ENCODE peak calls at places on chromosomes 3 and 15, in ten cellular contexts. I, D, F, K, R, E, W, N, G and Y are unnamed samples. For H3K4me1, the result is how much of the 10 kb centered on the place peaks cover.

GRCh38 chr15:59549339-59549807 is 62.2 kb upstream of the GCNT3 start:
- DNase-seq in W (no peak), I (no peak), N (no peak), G (no peak), K (no peak), E (no peak), F (no peak), R (no peak), D (peak), Y (no peak)

GRCh38 chr3:137121704-137122314 is 164.0 kb downstream of the IL20RB start:
- DNase-seq in R (no peak), I (no peak), W (no peak), N (no peak), K (no peak), D (peak), E (peak), F (peak), G (no peak), Y (no peak)

GRCh38 chr15:91622676-91623342 is 230.7 kb upstream of the SLCO3A1 start:
- DNase-seq in N (no peak), I (no peak), E (no peak), F (no peak), D (peak), K (no peak), W (no peak), G (no peak), R (no peak), Y (no peak)

GRCh38 chr15:62426387-62426956 is 261.4 kb upstream of the C2CD4B start:
- DNase-seq in G (no peak), F (no peak), I (no peak), R (no peak), N (peak), E (no peak), D (peak), K (peak), W (no peak), Y (no peak)

GRCh38 chr3:138862924-138863775 is 28.4 kb upstream of the PIK3CB start:
- DNase-seq in W (peak), E (peak), N (no peak), R (no peak), G (no peak), K (no peak), D (peak), F (no peak), I (peak), Y (no peak)

GRCh38 chr15:97648728-97649127 is 311.8 kb upstream of the ARRDC4 start:
- DNase-seq in D (no peak), K (no peak), G (no peak), W (no peak), E (no peak), N (no peak), R (no peak), F (no peak), I (no peak), Y (no peak)

GRCh38 chr3:134796313-134797079 is 1.4 kb downstream of the EPHB1 start:
- DNase-seq in W (no peak), G (no peak), D (peak), N (no peak), E (peak), F (no peak), K (no peak), I (peak), R (peak), Y (no peak)

GRCh38 chr3:197027896-197028710 is 1.5 kb downstream of the MELTF start:
- DNase-seq in W (no peak), F (no peak), I (peak), R (no peak), D (no peak), G (no peak), N (no peak), K (peak), E (no peak), Y (no peak)

GRCh38 chr3:32640939-32641725 is 43.9 kb upstream of the CNOT10 start:
- DNase-seq in I (peak), K (no peak), E (no peak), N (no peak), G (no peak), D (peak), F (no peak), W (no peak), R (no peak), Y (no peak)

GRCh38 chr15:67025719-67026118 is 39.7 kb upstream of the SMAD3 start:
- DNase-seq in I (peak), F (peak), D (no peak), R (peak), E (peak), N (no peak), W (no peak), K (peak), G (no peak), Y (peak)

GRCh38 chr3:24521306-24522154 is 26.9 kb upstream of the THRB start:
- DNase-seq in E (peak), G (no peak), F (peak), D (peak), R (peak), N (peak), W (peak), K (peak), I (peak), Y (peak)

GRCh38 chr15:53414167-53414566 is 345.3 kb downstream of the WDR72 start:
- DNase-seq in G (no peak), D (no peak), R (no peak), W (no peak), K (no peak), E (no peak), N (no peak), I (no peak), F (no peak), Y (no peak)

GRCh38 chr3:71545330-71545729 is 38.2 kb downstream of the FOXP1 start:
- DNase-seq in F (no peak), N (no peak), W (no peak), E (no peak), D (no peak), K (no peak), G (no peak), R (no peak), I (no peak), Y (no peak)

GRCh38 chr3:20140881-20141280 is 45.1 kb downstream of the SGO1 start:
- DNase-seq in D (no peak), K (no peak), W (no peak), N (no peak), I (no peak), E (no peak), F (no peak), R (no peak), G (no peak), Y (no peak)

GRCh38 chr3:160278210-160278609 is 53.0 kb downstream of the C3orf80 start:
- DNase-seq in K (no peak), E (no peak), I (no peak), W (no peak), D (peak), N (no peak), F (no peak), R (no peak), G (no peak), Y (no peak)

GRCh38 chr15:101390060-101390459 is 95.0 kb upstream of the SNRPA1 start:
- DNase-seq in W (no peak), I (no peak), R (peak), K (no peak), G (no peak), F (no peak), D (no peak), E (no peak), N (peak), Y (no peak)

GRCh38 chr3:89859738-89860137 is 752.3 kb downstream of the EPHA3 start:
- DNase-seq in W (no peak), D (no peak), F (no peak), E (no peak), K (no peak), R (no peak), G (no peak), N (no peak), I (no peak), Y (no peak)

GRCh38 chr15:96327155-96327741 is 3.3 kb upstream of the NR2F2 start:
- DNase-seq in F (peak), I (no peak), G (no peak), D (peak), R (no peak), K (no peak), E (peak), W (no peak), N (no peak), Y (no peak)

GRCh38 chr3:79767953-79768282 is at the start of gene ROBO1:
- DNase-seq in E (no peak), F (no peak), D (peak), K (no peak), R (no peak), I (no peak), N (no peak), G (no peak), W (no peak), Y (no peak)

GRCh38 chr3:101780661-101781060 is 1.6 kb downstream of the NXPE3 start:
- DNase-seq in I (no peak), N (no peak), D (peak), G (no peak), W (no peak), E (peak), K (no peak), R (no peak), F (no peak), Y (peak)

GRCh38 chr3:20336572-20336971 is 150.6 kb upstream of the SGO1 start:
- DNase-seq in E (no peak), K (no peak), R (no peak), F (no peak), G (no peak), D (no peak), N (no peak), W (no peak), I (no peak), Y (no peak)

GRCh38 chr15:66071621-66072295 is 181.8 kb downstream of the MEGF11 start:
- DNase-seq in D (no peak), E (no peak), R (no peak), N (no peak), G (no peak), F (no peak), W (no peak), K (no peak), I (no peak), Y (no peak)

GRCh38 chr15:42275780-42276395 is 2.7 kb upstream of the TMEM87A start:
- DNase-seq in F (no peak), E (peak), G (no peak), N (no peak), W (no peak), K (no peak), D (no peak), R (no peak), I (no peak), Y (no peak)

GRCh38 chr3:156511987-156512677 is 42.8 kb downstream of the SSR3 start:
- DNase-seq in W (no peak), G (no peak), E (no peak), I (no peak), D (no peak), R (no peak), F (no peak), K (no peak), N (no peak), Y (no peak)

GRCh38 chr3:77171026-77171425 is 131.1 kb downstream of the ROBO2 start:
- DNase-seq in N (no peak), R (no peak), K (no peak), D (no peak), I (no peak), E (no peak), W (no peak), F (no peak), G (no peak), Y (no peak)

GRCh38 chr3:9732753-9733115 is 1.2 kb downstream of the BRPF1 start:
- DNase-seq in W (no peak), N (no peak), G (no peak), D (no peak), I (no peak), E (no peak), F (no peak), K (no peak), R (no peak), Y (no peak)

GRCh38 chr3:190130037-190130436 is 9.3 kb upstream of the P3H2 start:
- DNase-seq in K (no peak), G (no peak), I (no peak), R (no peak), F (no peak), W (no peak), D (no peak), E (peak), N (no peak), Y (no peak)

GRCh38 chr3:86537171-86537570 is 453.8 kb downstream of the VGLL3 start:
- DNase-seq in G (no peak), K (no peak), R (no peak), F (no peak), W (no peak), I (no peak), D (peak), N (no peak), E (no peak), Y (no peak)

GRCh38 chr3:101995371-101996046 is 146.2 kb downstream of the NFKBIZ start:
- DNase-seq in N (no peak), G (no peak), K (no peak), I (no peak), W (no peak), E (no peak), F (no peak), D (no peak), R (no peak), Y (no peak)

GRCh38 chr15:86044981-86045380 is 34.7 kb upstream of the AGBL1 start:
- DNase-seq in W (no peak), F (no peak), D (peak), I (no peak), R (no peak), N (no peak), K (no peak), E (no peak), G (no peak), Y (no peak)

GRCh38 chr3:47781326-47781684 is 388 bp downstream of the SMARCC1 start:
- DNase-seq in F (peak), N (peak), G (peak), K (peak), D (peak), R (peak), I (peak), E (peak), W (peak), Y (no peak)

GRCh38 chr3:194861375-194861774 is 175.7 kb downstream of the FAM43A start:
- DNase-seq in R (no peak), F (no peak), W (no peak), G (no peak), I (no peak), N (no peak), D (no peak), K (no peak), E (no peak), Y (no peak)

GRCh38 chr15:39728844-39729243 is 53.8 kb downstream of the FSIP1 start:
- DNase-seq in I (no peak), R (no peak), F (no peak), W (no peak), D (no peak), K (no peak), G (no peak), E (peak), N (no peak), Y (no peak)

GRCh38 chr3:69665026-69665739 is 74.1 kb upstream of the MITF start:
- DNase-seq in F (no peak), K (no peak), N (no peak), E (peak), G (no peak), R (no peak), I (peak), W (peak), D (peak), Y (no peak)

GRCh38 chr3:147915057-147915456 is 505.9 kb downstream of the ZIC1 start:
- DNase-seq in F (no peak), N (no peak), W (no peak), R (no peak), K (no peak), E (no peak), I (no peak), D (no peak), G (no peak), Y (no peak)

GRCh38 chr3:66472313-66473134 is 28.3 kb downstream of the LRIG1 start:
- DNase-seq in N (no peak), D (no peak), R (no peak), K (no peak), I (no peak), E (peak), W (no peak), F (no peak), G (peak), Y (peak)
- H3K4me1 ChIP-seq in N (half or more), D (under half), R (half or more), K (under half), I (under half), E (under half), W (half or more), F (under half), G (under half), Y (half or more)

GRCh38 chr15:58179206-58179605 is 41.0 kb downstream of the AQP9 start:
- DNase-seq in R (no peak), W (no peak), G (no peak), K (no peak), F (no peak), E (peak), I (no peak), D (no peak), N (no peak), Y (no peak)

GRCh38 chr15:58185439-58185838 is 47.3 kb downstream of the AQP9 start:
- DNase-seq in E (peak), W (no peak), G (no peak), R (no peak), I (no peak), D (peak), K (no peak), N (no peak), F (no peak), Y (no peak)

GRCh38 chr15:58179741-58180381 is 41.7 kb downstream of the AQP9 start:
- DNase-seq in N (no peak), D (no peak), F (no peak), K (no peak), E (peak), W (no peak), I (no peak), R (no peak), G (no peak), Y (no peak)

GRCh38 chr15:58178668-58179067 is 40.5 kb downstream of the AQP9 start:
- DNase-seq in I (no peak), G (no peak), N (no peak), E (no peak), F (no peak), W (no peak), D (no peak), R (no peak), K (no peak), Y (no peak)

DNA sequence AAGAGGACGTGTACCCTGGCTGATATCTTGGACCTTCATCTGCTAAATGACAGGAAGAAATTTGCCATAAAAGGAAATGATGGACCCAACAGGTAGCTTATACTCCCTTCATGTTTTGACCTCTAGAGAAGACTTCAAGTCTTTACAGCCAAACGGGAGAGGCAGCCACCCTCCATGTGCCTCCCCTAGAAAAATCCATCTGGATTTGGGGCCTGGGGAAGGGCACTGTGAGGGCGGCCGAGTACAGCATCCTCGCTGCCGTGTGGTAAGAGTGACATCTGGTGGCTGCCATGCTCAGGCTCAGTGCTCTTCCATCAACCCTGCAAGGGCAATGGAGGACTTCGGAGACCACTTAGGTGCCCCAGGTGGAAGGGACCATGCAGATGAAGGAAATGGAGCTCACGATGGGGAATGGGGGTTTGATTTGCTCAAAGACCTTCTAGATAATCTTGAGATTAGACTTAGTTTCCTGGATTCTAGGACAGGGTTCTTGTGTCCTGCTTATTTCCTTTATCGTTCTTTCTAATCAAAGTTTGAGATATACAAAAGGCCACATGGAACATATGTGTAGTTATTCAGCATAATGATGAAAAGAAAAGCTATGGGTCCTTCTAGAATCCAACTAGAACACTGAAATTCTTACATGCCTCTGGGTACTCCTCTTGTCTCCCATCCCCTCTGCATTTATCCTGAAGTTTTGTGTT is 44.4 kb downstream of the AQP9 start:
- DNase-seq in R (peak), D (peak), W (peak), F (no peak), I (peak), K (peak), E (peak), N (no peak), G (no peak), Y (no peak)
- H3K27ac ChIP-seq in R (no peak), D (no peak), W (no peak), F (no peak), I (no peak), K (no peak), E (no peak), N (no peak), G (no peak), Y (no peak)

GRCh38 chr3:57689367-57690053 is 3.4 kb downstream of the DENND6A start:
- DNase-seq in F (no peak), G (no peak), K (no peak), N (no peak), R (no peak), E (no peak), W (no peak), I (no peak), D (peak), Y (no peak)
- H3K4me1 ChIP-seq in F (under half), G (half or more), K (under half), N (under half), R (under half), E (under half), W (half or more), I (under half), D (under half), Y (under half)

DNA sequence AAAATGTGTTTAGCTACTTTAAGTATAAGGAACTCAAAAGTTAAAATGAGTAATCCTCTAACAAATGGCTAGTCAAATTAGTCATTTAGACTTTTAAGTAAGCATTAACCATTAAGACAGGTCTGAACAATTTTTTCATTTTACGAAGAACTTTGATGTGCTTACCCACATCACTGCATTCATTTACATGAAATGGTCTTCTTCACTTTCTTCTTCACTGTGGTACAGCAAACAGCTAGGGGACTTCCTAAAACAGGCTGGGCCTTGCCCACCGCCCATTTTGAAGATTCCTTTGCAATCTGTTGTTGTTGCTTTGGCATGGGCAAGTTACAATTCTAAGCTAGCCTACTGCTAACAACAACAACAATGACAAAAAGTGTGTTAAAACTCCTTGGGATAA is 67.4 kb downstream of the CBLB start:
- DNase-seq in G (no peak), R (no peak), W (no peak), E (peak), D (no peak), N (no peak), F (no peak), I (no peak), K (no peak), Y (no peak)
- H3K27ac ChIP-seq in G (no peak), R (no peak), W (no peak), E (no peak), D (no peak), N (no peak), F (no peak), I (peak), K (no peak), Y (no peak)

GRCh38 chr15:89335289-89336041 is 841 bp upstream of the POLG start:
- DNase-seq in W (no peak), F (peak), I (no peak), R (peak), G (peak), D (no peak), N (no peak), K (no peak), E (no peak), Y (no peak)
- H3K4me1 ChIP-seq in W (under half), F (under half), I (under half), R (under half), G (under half), D (under half), N (under half), K (under half), E (under half), Y (under half)

GRCh38 chr3:37761583-37761982 is 100.1 kb upstream of the CTDSPL start:
- DNase-seq in R (no peak), E (no peak), G (no peak), K (no peak), F (no peak), W (no peak), D (no peak), N (no peak), I (no peak), Y (no peak)

GRCh38 chr3:37763338-37763737 is 98.3 kb upstream of the CTDSPL start:
- DNase-seq in E (no peak), N (no peak), I (no peak), D (no peak), K (no peak), G (no peak), F (no peak), R (no peak), W (no peak), Y (no peak)

GRCh38 chr3:37761043-37761442 is 100.6 kb upstream of the CTDSPL start:
- DNase-seq in F (no peak), D (no peak), W (no peak), R (no peak), E (no peak), N (no peak), I (no peak), K (no peak), G (no peak), Y (no peak)

GRCh38 chr3:37762286-37762685 is 99.4 kb upstream of the CTDSPL start:
- DNase-seq in R (no peak), F (no peak), G (no peak), W (no peak), E (no peak), N (no peak), I (no peak), D (no peak), K (no peak), Y (no peak)

GRCh38 chr3:37762698-37763097 is 99.0 kb upstream of the CTDSPL start:
- DNase-seq in F (no peak), W (no peak), D (no peak), K (no peak), R (no peak), G (no peak), I (peak), E (no peak), N (no peak), Y (no peak)
- H3K27ac ChIP-seq in F (no peak), W (no peak), D (no peak), K (peak), R (no peak), G (no peak), I (no peak), E (no peak), N (peak), Y (no peak)